ENCODE peak calls at places on chromosome 19, in four cellular contexts. R is IMR-90, D is HCT116, E is K562. G is an unnamed sample.

GRCh38 chr19:13260883-13261653 is 110.9 kb downstream of the IER2 start:
- DNase-seq in R (peak; percentile 93), D (peak; percentile 94), E (peak; percentile 51), G (no peak)

GRCh38 chr19:47729468-47729798 is 15.9 kb upstream of the NOP53 start:
- DNase-seq in R (peak; percentile 85), D (peak; percentile 79), E (peak; percentile 80), G (no peak)

GRCh38 chr19:3322199-3322978 is 44.0 kb upstream of the NFIC start:
- DNase-seq in R (no peak), D (no peak), E (no peak), G (no peak)

GRCh38 chr19:35731353-35731752 is 10.9 kb downstream of the IGFLR1 start:
- DNase-seq in R (no peak), D (no peak), E (no peak), G (no peak)

GRCh38 chr19:10852098-10852800 is 4.0 kb downstream of the C19orf38 start:
- DNase-seq in R (peak; percentile 75), D (no peak), E (no peak), G (no peak)

GRCh38 chr19:17869114-17869608 is 2.6 kb upstream of the SLC5A5 start:
- DNase-seq in R (no peak), D (no peak), E (no peak), G (peak; percentile 63)

GRCh38 chr19:3210347-3211017 is 14.0 kb upstream of the CELF5 start:
- DNase-seq in R (no peak), D (peak; percentile 4), E (peak; percentile 68), G (peak; percentile 34)

GRCh38 chr19:2059422-2060201 is 8.6 kb upstream of the MKNK2 start:
- DNase-seq in R (peak; percentile 61), D (peak; percentile 83), E (no peak), G (no peak)

GRCh38 chr19:3657395-3657769 is 30.8 kb upstream of the CACTIN start:
- DNase-seq in R (no peak), D (no peak), E (no peak), G (no peak)

GRCh38 chr19:41219924-41220567 is 1.0 kb downstream of the AXL start:
- DNase-seq in R (peak; percentile 67), D (no peak), E (peak; percentile 68), G (no peak)

GRCh38 chr19:40465025-40465780 is at the start of gene BLVRB:
- DNase-seq in R (peak; percentile 52), D (no peak), E (no peak), G (no peak)

GRCh38 chr19:1363599-1363998 is 20.1 kb upstream of the NDUFS7 start:
- DNase-seq in R (no peak), D (no peak), E (no peak), G (no peak)

GRCh38 chr19:4081441-4082129 is 14.9 kb upstream of the ZBTB7A start:
- DNase-seq in R (no peak), D (no peak), E (peak; percentile 50), G (no peak)

GRCh38 chr19:58382997-58383603 is 2.3 kb upstream of the ZNF837 start:
- DNase-seq in R (no peak), D (no peak), E (no peak), G (no peak)

GRCh38 chr19:49553451-49554271 is 25.9 kb downstream of the RCN3 start:
- DNase-seq in R (peak; percentile 69), D (no peak), E (no peak), G (no peak)

GRCh38 chr19:15631817-15632216 is 8.9 kb upstream of the CYP4F3 start:
- DNase-seq in R (no peak), D (no peak), E (peak; percentile 87), G (no peak)

GRCh38 chr19:1567116-1567847 is 843 bp downstream of the MEX3D start:
- DNase-seq in R (no peak), D (no peak), E (peak; percentile 56), G (no peak)

GRCh38 chr19:40193587-40193849 is 2.3 kb downstream of the MAP3K10 start:
- DNase-seq in R (peak; percentile 29), D (no peak), E (no peak), G (no peak)

GRCh38 chr19:44807162-44807561 is 1.7 kb upstream of the BCAM start:
- DNase-seq in R (no peak), D (no peak), E (no peak), G (no peak)

GRCh38 chr19:41927810-41928192 is 448 bp downstream of the ERFL start:
- DNase-seq in R (no peak), D (no peak), E (peak; percentile 79), G (no peak)

GRCh38 chr19:43723588-43723987 is 7.7 kb downstream of the IRGC start:
- DNase-seq in R (no peak), D (peak; percentile 33), E (no peak), G (no peak)

GRCh38 chr19:44856438-44857083 is 10.5 kb downstream of the NECTIN2 start:
- DNase-seq in R (no peak), D (no peak), E (peak; percentile 32), G (no peak)

GRCh38 chr19:12837225-12837624 is 1.1 kb upstream of the MAST1 start:
- DNase-seq in R (no peak), D (no peak), E (peak; percentile 47), G (no peak)

GRCh38 chr19:4023600-4024398 is 16.3 kb downstream of the PIAS4 start:
- DNase-seq in R (no peak), D (no peak), E (no peak), G (no peak)

GRCh38 chr19:42122691-42123607 is 9.3 kb downstream of the POU2F2 start:
- DNase-seq in R (no peak), D (no peak), E (no peak), G (no peak)

GRCh38 chr19:11018179-11018578 is 57.3 kb downstream of the SMARCA4 start:
- DNase-seq in R (no peak), D (no peak), E (no peak), G (no peak)

GRCh38 chr19:55636723-55637122 is 4.1 kb upstream of the ZNF580 start:
- DNase-seq in R (no peak), D (no peak), E (no peak), G (no peak)

GRCh38 chr19:55637534-55637933 is 3.3 kb upstream of the ZNF580 start:
- DNase-seq in R (no peak), D (no peak), E (no peak), G (no peak)

GRCh38 chr19:55635856-55636440 is 4.9 kb upstream of the ZNF580 start:
- DNase-seq in R (no peak), D (no peak), E (no peak), G (no peak)

GRCh38 chr19:55633866-55634265 is 6.9 kb upstream of the ZNF580 start:
- DNase-seq in R (no peak), D (no peak), E (no peak), G (no peak)

GRCh38 chr19:55635334-55635717 is 5.5 kb upstream of the ZNF580 start:
- DNase-seq in R (no peak), D (no peak), E (no peak), G (no peak)
- TF ChIP-seq CEBPB in R (no peak), D (no peak), E (no peak), G (no peak)

GRCh38 chr19:29672933-29673336 is 7.7 kb downstream of the PLEKHF1 start:
- DNase-seq in R (no peak), D (no peak), E (no peak), G (no peak)
- TF ChIP-seq CEBPB in R (no peak), D (no peak), E (no peak), G (no peak)

GRCh38 chr19:5492813-5493409 is 37.7 kb downstream of the ZNRF4 start:
- DNase-seq in R (no peak), D (no peak), E (no peak), G (no peak)

GRCh38 chr19:5491565-5491964 is 36.3 kb downstream of the ZNRF4 start:
- DNase-seq in R (no peak), D (no peak), E (no peak), G (no peak)

GRCh38 chr19:5489511-5489910 is 34.3 kb downstream of the ZNRF4 start:
- DNase-seq in R (no peak), D (no peak), E (no peak), G (no peak)

GRCh38 chr19:5494780-5495179 is 39.6 kb downstream of the ZNRF4 start:
- DNase-seq in R (no peak), D (no peak), E (no peak), G (no peak)

DNA sequence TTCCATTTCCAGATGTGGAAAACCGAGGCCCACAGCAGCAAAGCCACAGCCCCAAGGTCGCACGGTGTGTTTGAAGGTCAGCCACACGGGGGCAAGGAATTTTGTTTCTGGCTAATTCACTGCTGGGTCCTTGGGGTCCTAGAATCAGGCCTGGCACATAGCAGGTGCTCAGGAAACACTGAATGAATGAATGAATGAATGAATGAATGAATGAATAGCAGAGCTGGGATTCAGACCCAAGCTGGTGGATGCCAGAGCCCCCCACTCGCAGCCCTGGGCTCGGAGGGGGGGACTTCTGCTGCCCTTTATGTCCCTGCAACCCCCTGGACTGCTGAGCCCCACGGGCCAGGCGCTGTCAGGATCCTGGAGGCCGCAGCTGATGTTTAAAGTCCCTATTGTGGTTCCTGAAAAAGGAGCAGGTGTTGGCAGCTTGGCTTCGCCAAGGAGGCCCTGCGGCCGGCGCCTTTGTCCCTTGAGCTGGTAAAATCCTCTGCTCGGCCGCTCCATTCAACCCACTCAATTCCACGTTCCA is 37.1 kb downstream of the ZNRF4 start:
- DNase-seq in R (no peak), D (no peak), E (no peak), G (no peak)
- TF ChIP-seq CEBPB in R (no peak), D (no peak), E (no peak), G (no peak)

GRCh38 chr19:19034204-19034624 is 811 bp downstream of the ARMC6 start:
- DNase-seq in R (peak; percentile 44), D (peak; percentile 60), E (peak; percentile 84), G (peak; percentile 66)
- TF ChIP-seq CEBPB in R (no peak), D (no peak), E (no peak), G (no peak)

GRCh38 chr19:38429055-38429810 is 3.2 kb upstream of the RASGRP4 start:
- DNase-seq in R (no peak), D (no peak), E (no peak), G (no peak)
- TF ChIP-seq CEBPB in R (no peak), D (no peak), E (no peak), G (no peak)

G was measured in H1.